ENCODE peak calls at places on chromosomes 4 and X, in nine cellular contexts. C, R, A, T, X, Y, U, G and E are unnamed samples.

GRCh38 chrX:45505214-45505613 is 304.5 kb upstream of the DIPK2B start:
- DNase-seq in A (no peak), X (no peak), T (no peak), Y (no peak), R (no peak), G (no peak), U (no peak), C (peak; percentile 75), E (peak; percentile 31)

GRCh38 chrX:93454509-93454908 is 218.9 kb downstream of the NAP1L3 start:
- DNase-seq in A (no peak), Y (no peak), T (no peak), R (no peak), G (no peak), C (no peak), U (no peak), X (no peak), E (no peak)

GRCh38 chr4:156638332-156638731 is 333.3 kb downstream of the PDGFC start:
- DNase-seq in R (no peak), A (no peak), T (no peak), X (no peak), G (no peak), C (peak; percentile 53), Y (no peak), U (no peak), E (no peak)

GRCh38 chrX:87578978-87579377 is 61.4 kb downstream of the KLHL4 start:
- DNase-seq in T (no peak), X (no peak), C (no peak), U (no peak), R (no peak), G (no peak), A (no peak), Y (no peak), E (no peak)

GRCh38 chr4:98682719-98683118 is 24.3 kb upstream of the TSPAN5 start:
- DNase-seq in X (no peak), A (no peak), U (peak; percentile 73), G (no peak), C (peak; percentile 61), R (no peak), Y (no peak), T (no peak), E (no peak)

GRCh38 chr4:127533028-127533700 is 99.6 kb upstream of the INTU start:
- DNase-seq in A (peak; percentile 83), Y (no peak), X (no peak), U (peak; percentile 58), C (peak; percentile 17), R (peak; percentile 27), T (no peak), G (no peak), E (no peak)

GRCh38 chr4:82500106-82500738 is 61.6 kb downstream of the TMEM150C start:
- DNase-seq in Y (no peak), U (no peak), R (no peak), X (no peak), G (no peak), C (peak; percentile 30), T (no peak), A (no peak), E (no peak)

GRCh38 chrX:129706395-129707072 is 32.2 kb upstream of the XPNPEP2 start:
- DNase-seq in U (no peak), R (no peak), A (peak; percentile 45), X (no peak), T (no peak), C (no peak), G (no peak), Y (no peak), E (no peak)

GRCh38 chrX:65920620-65921019 is 119.3 kb downstream of the VSIG4 start:
- DNase-seq in C (no peak), Y (no peak), X (no peak), R (no peak), A (no peak), T (no peak), U (no peak), G (no peak), E (no peak)

GRCh38 chrX:136397001-136397400 is 90.7 kb upstream of the BRS3 start:
- DNase-seq in Y (no peak), T (no peak), U (no peak), C (no peak), R (no peak), A (no peak), X (no peak), G (no peak), E (peak; percentile 32)

DNA sequence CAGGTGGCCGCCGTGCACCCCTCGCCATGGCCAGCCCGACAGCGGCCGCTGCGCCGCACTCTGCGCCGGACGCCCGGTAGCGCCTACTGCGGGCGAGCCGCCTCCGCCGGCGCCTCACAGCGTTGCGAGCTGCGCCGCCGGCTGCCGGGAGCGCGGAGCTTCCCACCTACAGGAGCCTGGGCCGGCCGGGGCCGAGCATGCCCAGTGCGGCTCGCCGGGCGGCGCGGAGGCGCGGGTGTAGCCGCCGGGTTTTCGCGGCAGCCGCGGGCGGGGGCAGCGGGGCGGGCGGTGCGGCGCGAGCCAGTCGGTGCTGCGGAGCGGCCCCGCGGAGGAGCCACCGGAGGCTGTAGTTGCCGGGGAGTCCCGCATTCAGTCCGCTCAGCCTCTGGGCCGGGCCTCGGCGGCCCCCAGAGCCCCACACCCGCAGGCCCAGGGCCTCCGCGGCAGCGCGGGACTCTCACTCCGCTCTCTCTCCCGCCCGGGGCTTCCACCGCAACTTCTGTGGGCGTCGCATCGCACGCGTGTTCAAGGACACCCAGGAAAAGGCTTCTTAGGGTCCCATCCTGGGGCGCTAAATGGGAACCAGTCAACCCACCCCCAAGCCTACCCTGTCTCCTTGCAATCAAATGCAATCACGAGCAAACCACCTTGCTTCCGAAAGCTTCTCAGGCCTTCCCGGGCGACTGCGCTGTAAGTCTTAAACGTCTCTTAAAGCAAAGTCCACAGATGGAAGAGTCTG is at the start of gene MFAP3L:
- DNase-seq in C (peak; percentile 84), X (peak; percentile 97), G (peak; percentile 86), T (peak; percentile 90), R (peak; percentile 71), A (peak; percentile 92), Y (no peak), U (peak; percentile 85), E (peak; percentile 80)
- TF ChIP-seq POLR2A in C (no peak), X (peak; percentile 43), G (peak; percentile 23), T (peak; percentile 7), R (peak; percentile 61), A (no peak), Y (peak; percentile 58), U (peak; percentile 61), E (no peak)

GRCh38 chr4:153344131-153345010 is at the start of gene MND1:
- DNase-seq in Y (no peak), G (peak; percentile 77), X (peak; percentile 96), U (peak; percentile 95), R (peak; percentile 66), T (peak; percentile 84), C (peak; percentile 71), A (peak; percentile 79), E (peak; percentile 80)
- TF ChIP-seq POLR2A in Y (peak; percentile 87), G (peak; percentile 16), X (no peak), U (peak; percentile 90), R (no peak), T (no peak), C (peak; percentile 28), A (no peak), E (peak; percentile 48)

DNA sequence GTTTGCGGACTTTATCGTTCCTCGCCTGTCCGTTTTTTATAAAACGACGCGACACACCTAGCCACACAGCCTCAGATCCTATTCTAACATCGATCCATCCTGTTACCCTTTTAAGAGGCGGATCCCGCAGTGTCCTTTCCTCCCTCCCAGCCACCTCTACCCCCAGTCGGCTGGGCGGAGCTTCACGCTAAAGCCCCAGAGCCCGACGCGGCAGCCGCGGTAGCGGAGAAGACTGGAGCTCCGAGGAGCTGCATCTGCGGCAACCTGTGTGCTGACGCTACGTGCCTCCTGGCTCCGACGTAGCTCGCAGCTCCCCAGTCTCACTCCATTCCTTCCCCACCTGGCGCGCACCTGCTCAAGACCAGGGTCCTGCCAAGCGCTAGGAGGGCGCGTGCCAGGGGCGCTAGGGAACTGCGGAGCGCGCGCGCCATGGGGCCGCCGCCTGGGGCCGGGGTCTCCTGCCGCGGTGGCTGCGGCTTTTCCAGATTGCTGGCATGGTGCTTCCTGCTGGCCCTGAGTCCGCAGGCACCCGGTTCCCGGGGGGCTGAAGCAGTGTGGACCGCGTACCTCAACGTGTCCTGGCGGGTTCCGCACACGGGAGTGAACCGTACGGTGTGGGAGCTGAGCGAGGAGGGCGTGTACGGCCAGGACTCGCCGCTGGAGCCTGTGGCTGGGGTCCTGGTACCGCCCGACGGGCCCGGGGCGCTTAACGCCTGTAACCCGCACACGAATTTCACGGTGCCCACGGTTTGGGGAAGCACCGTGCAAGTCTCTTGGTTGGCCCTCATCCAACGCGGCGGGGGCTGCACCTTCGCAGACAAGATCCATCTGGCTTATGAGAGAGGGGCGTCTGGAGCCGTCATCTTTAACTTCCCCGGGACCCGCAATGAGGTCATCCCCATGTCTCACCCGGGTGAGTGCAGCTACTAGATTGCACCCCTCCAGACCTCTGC is at the start of gene RNF128:
- DNase-seq in A (peak; percentile 72), T (peak; percentile 58), C (peak; percentile 26), X (peak; percentile 66), U (no peak), G (peak; percentile 43), Y (no peak), R (no peak), E (peak; percentile 24)
- TF ChIP-seq POLR2A in A (no peak), T (no peak), C (no peak), X (no peak), U (no peak), G (peak; percentile 46), Y (no peak), R (no peak), E (no peak)

GRCh38 chrX:3815896-3816664 is 102.6 kb upstream of the PRKX start:
- DNase-seq in A (peak; percentile 67), G (peak; percentile 28), R (no peak), X (peak; percentile 91), Y (peak; percentile 13), T (peak; percentile 76), C (peak; percentile 12), U (peak; percentile 72), E (peak; percentile 42)
- TF ChIP-seq POLR2A in A (no peak), G (no peak), R (no peak), X (no peak), Y (peak; percentile 41), T (no peak), C (peak; percentile 10), U (peak; percentile 67), E (no peak)